ENCODE peak calls at places on chromosomes 13 and 19, in five cellular contexts. G is brain microvascular endothelial cell, L is spleen, M is vagina, Q is dorsolateral prefrontal cortex. F is an unnamed sample.

GRCh38 chr19:10895363-10895762 is 24.0 kb downstream of the CARM1 start:
- DNase-seq in G (no peak), L (no peak), M (no peak), Q (no peak), F (no peak)

GRCh38 chr13:113192902-113193301 is 15.6 kb downstream of the PCID2 start:
- DNase-seq in G (peak), L (no peak), M (no peak), Q (no peak), F (no peak)

GRCh38 chr13:103236213-103236612 is 170.0 kb upstream of the SLC10A2 start:
- DNase-seq in G (peak), L (no peak), M (no peak), Q (no peak), F (no peak)

GRCh38 chr13:27026396-27026795 is 145.2 kb downstream of the USP12 start:
- DNase-seq in G (no peak), L (no peak), M (no peak), Q (no peak), F (no peak)

GRCh38 chr19:55080121-55080914 is 4.6 kb downstream of the EPS8L1 start:
- DNase-seq in G (peak), L (peak), M (no peak), Q (no peak), F (no peak)

GRCh38 chr13:29619995-29620394 is 24.5 kb upstream of the SLC7A1 start:
- DNase-seq in G (no peak), L (no peak), M (no peak), Q (no peak), F (peak)

GRCh38 chr13:50892162-50892944 is 17.2 kb upstream of the RNASEH2B start:
- DNase-seq in G (no peak), L (peak), M (no peak), Q (no peak), F (no peak)

GRCh38 chr13:94617389-94618000 is 15.8 kb downstream of the GPR180 start:
- DNase-seq in G (no peak), L (no peak), M (no peak), Q (no peak), F (no peak)

GRCh38 chr13:19590423-19590822 is 29.1 kb upstream of the TPTE2 start:
- DNase-seq in G (no peak), L (no peak), M (no peak), Q (no peak), F (no peak)

GRCh38 chr19:55554749-55555152 is 9.4 kb upstream of the SBK3 start:
- DNase-seq in G (no peak), L (no peak), M (no peak), Q (no peak), F (peak)

GRCh38 chr13:30016398-30016797 is 166.0 kb upstream of the UBL3 start:
- DNase-seq in G (no peak), L (no peak), M (no peak), Q (no peak), F (no peak)

GRCh38 chr13:50617134-50617721 is 226.3 kb downstream of the DLEU7 start:
- DNase-seq in G (peak), L (no peak), M (no peak), Q (no peak), F (no peak)

GRCh38 chr19:57171551-57172081 is 4.3 kb upstream of the DUXA start:
- DNase-seq in G (peak), L (peak), M (no peak), Q (peak), F (no peak)

GRCh38 chr19:13804830-13805683 is 9.8 kb downstream of the ZSWIM4 start:
- DNase-seq in G (no peak), L (peak), M (no peak), Q (no peak), F (no peak)

GRCh38 chr19:44777715-44778347 is at the start of gene CBLC:
- DNase-seq in G (no peak), L (no peak), M (no peak), Q (no peak), F (no peak)

DNA sequence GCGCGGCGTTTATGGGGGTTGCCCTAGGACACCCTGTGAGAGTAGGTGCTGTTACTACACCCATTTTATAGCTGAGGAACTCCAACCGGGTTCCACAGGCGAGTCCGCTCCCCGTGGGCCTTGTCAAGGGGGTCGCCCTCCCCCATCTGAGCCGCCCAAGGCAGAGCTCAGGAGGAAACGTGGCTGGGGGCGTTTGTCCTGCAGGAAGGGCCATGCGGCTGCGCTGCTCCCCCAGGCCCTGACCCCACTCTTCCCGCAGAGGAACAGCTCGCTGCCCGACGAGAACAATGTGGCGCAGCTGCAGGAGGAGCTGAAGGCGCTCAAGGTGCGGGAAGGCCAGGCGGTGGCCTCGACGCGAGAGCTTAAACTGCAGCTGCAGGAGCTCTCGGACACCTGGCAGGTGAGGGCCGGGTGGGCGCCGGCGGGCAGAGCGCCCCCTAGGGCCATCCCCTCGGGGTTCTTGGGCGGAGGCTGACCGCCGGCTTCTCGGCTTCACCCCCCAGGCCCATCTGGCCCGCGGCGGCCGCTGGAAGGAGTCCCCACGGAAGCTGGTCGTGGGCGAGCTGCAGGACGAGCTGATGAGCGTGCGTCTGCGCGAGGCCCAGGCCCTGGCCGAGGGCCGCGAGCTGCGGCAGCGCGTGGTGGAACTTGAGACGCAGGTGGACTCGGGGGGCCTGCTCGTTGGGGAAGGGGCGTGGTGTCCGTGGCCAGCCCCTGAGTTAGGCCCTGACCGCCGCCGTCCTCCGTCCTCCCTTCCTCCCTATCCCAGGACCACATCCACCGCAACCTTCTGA is 12.4 kb downstream of the PRR36 start:
- DNase-seq in G (no peak), L (no peak), M (no peak), Q (no peak), F (no peak)
- TF ChIP-seq CTCF in G (no peak), L (no peak), M (no peak), Q (no peak), F (peak)

GRCh38 chr13:41938918-41939317 is 22.0 kb downstream of the VWA8 start:
- DNase-seq in G (no peak), L (no peak), M (no peak), Q (no peak), F (no peak)
- H3K4me3 ChIP-seq in G (no peak), L (no peak), M (no peak), Q (no peak), F (no peak)

GRCh38 chr13:22758245-22758644 is 422.5 kb upstream of the SGCG start:
- DNase-seq in G (no peak), L (no peak), M (no peak), Q (no peak), F (no peak)

GRCh38 chr13:22761709-22762108 is 419.1 kb upstream of the SGCG start:
- DNase-seq in G (no peak), L (no peak), M (no peak), Q (no peak), F (no peak)

GRCh38 chr13:22757530-22758120 is 423.2 kb upstream of the SGCG start:
- DNase-seq in G (no peak), L (no peak), M (no peak), Q (no peak), F (no peak)
- TF ChIP-seq CTCF in G (no peak), L (no peak), M (no peak), Q (peak), F (peak)

GRCh38 chr19:8429826-8430225 is 14.9 kb upstream of the HNRNPM start:
- DNase-seq in G (no peak), L (no peak), M (no peak), Q (no peak), F (no peak)
- H3K4me3 ChIP-seq in G (no peak), L (no peak), M (no peak), Q (no peak), F (no peak)

GRCh38 chr13:25037057-25037813 is 58.7 kb upstream of the PABPC3 start:
- DNase-seq in G (peak), L (no peak), M (no peak), Q (peak), F (peak)
- TF ChIP-seq CTCF in G (peak), L (peak), M (no peak), Q (peak), F (peak)

GRCh38 chr19:29610574-29611271 is 4.6 kb downstream of the POP4 start:
- DNase-seq in G (peak), L (peak), M (no peak), Q (peak), F (peak)
- H3K4me3 ChIP-seq in G (no peak), L (no peak), M (no peak), Q (no peak), F (no peak)

F was measured in retinal pigment epithelial cell.